ENCODE peak calls at places on chromosome 2, in nine cellular contexts. One of them, this sample, is unnamed.

GRCh38 chr2:235903803-235904637 is 264.2 kb downstream of the GBX2 start:
- DNase-seq in IMR-90: no peak
- DNase-seq in mucosa of descending colon: no peak
- DNase-seq in ovary: no peak
- DNase-seq in AG04450: no peak
- DNase-seq in spleen: no peak
- DNase-seq in psoas muscle: no peak
- DNase-seq in left lung: no peak
- DNase-seq in A549: no peak
- DNase-seq in this sample: no peak

GRCh38 chr2:6590442-6590841 is 275.3 kb downstream of the CMPK2 start:
- DNase-seq in left lung: no peak
- DNase-seq in ovary: no peak
- DNase-seq in spleen: no peak
- DNase-seq in mucosa of descending colon: no peak
- DNase-seq in A549: no peak
- DNase-seq in IMR-90: no peak
- DNase-seq in psoas muscle: no peak
- DNase-seq in AG04450: no peak
- DNase-seq in this sample: no peak

GRCh38 chr2:43539991-43540860 is 55.6 kb downstream of the THADA start:
- DNase-seq in AG04450: peak; percentile 72
- DNase-seq in psoas muscle: peak; percentile 66
- DNase-seq in mucosa of descending colon: no peak
- DNase-seq in A549: peak; percentile 22
- DNase-seq in IMR-90: peak; percentile 92
- DNase-seq in spleen: no peak
- DNase-seq in left lung: no peak
- DNase-seq in ovary: peak; percentile 39
- DNase-seq in this sample: peak; percentile 99

GRCh38 chr2:96536445-96537065 is at the start of gene ARID5A:
- DNase-seq in left lung: peak; percentile 98
- DNase-seq in mucosa of descending colon: peak; percentile 97
- DNase-seq in A549: peak; percentile 90
- DNase-seq in spleen: peak; percentile 99
- DNase-seq in AG04450: peak; percentile 53
- DNase-seq in psoas muscle: peak; percentile 95
- DNase-seq in IMR-90: peak; percentile 85
- DNase-seq in ovary: peak; percentile 92
- DNase-seq in this sample: peak; percentile 67

GRCh38 chr2:29238497-29238896 is 123.3 kb downstream of the CLIP4 start:
- DNase-seq in left lung: no peak
- DNase-seq in AG04450: no peak
- DNase-seq in A549: peak; percentile 84
- DNase-seq in mucosa of descending colon: no peak
- DNase-seq in spleen: peak; percentile 45
- DNase-seq in IMR-90: peak; percentile 17
- DNase-seq in psoas muscle: no peak
- DNase-seq in ovary: no peak
- DNase-seq in this sample: peak; percentile 28

GRCh38 chr2:109530712-109531111 is 83.1 kb downstream of the SEPTIN10 start:
- DNase-seq in spleen: peak; percentile 4
- DNase-seq in IMR-90: no peak
- DNase-seq in mucosa of descending colon: no peak
- DNase-seq in ovary: no peak
- DNase-seq in psoas muscle: no peak
- DNase-seq in left lung: no peak
- DNase-seq in AG04450: no peak
- DNase-seq in A549: no peak
- DNase-seq in this sample: no peak

GRCh38 chr2:20181761-20182160 is 43.2 kb downstream of the SDC1 start:
- DNase-seq in spleen: peak; percentile 43
- DNase-seq in IMR-90: no peak
- DNase-seq in ovary: no peak
- DNase-seq in psoas muscle: no peak
- DNase-seq in mucosa of descending colon: no peak
- DNase-seq in left lung: peak; percentile 38
- DNase-seq in AG04450: no peak
- DNase-seq in A549: no peak
- DNase-seq in this sample: no peak

GRCh38 chr2:20576598-20577115 is 74.2 kb downstream of the HS1BP3 start:
- DNase-seq in AG04450: no peak
- DNase-seq in psoas muscle: no peak
- DNase-seq in left lung: no peak
- DNase-seq in IMR-90: no peak
- DNase-seq in spleen: no peak
- DNase-seq in mucosa of descending colon: no peak
- DNase-seq in ovary: no peak
- DNase-seq in A549: no peak
- DNase-seq in this sample: no peak

GRCh38 chr2:153963247-153963646 is 91.5 kb downstream of the GALNT13 start:
- DNase-seq in psoas muscle: no peak
- DNase-seq in IMR-90: no peak
- DNase-seq in A549: no peak
- DNase-seq in spleen: no peak
- DNase-seq in AG04450: no peak
- DNase-seq in mucosa of descending colon: no peak
- DNase-seq in left lung: no peak
- DNase-seq in ovary: no peak
- DNase-seq in this sample: no peak

GRCh38 chr2:11121099-11121822 is 34.0 kb upstream of the SLC66A3 start:
- DNase-seq in ovary: no peak
- DNase-seq in AG04450: no peak
- DNase-seq in mucosa of descending colon: no peak
- DNase-seq in spleen: no peak
- DNase-seq in left lung: no peak
- DNase-seq in A549: no peak
- DNase-seq in IMR-90: peak; percentile 31
- DNase-seq in psoas muscle: no peak
- DNase-seq in this sample: peak; percentile 8

GRCh38 chr2:148813603-148814065 is 61.4 kb upstream of the KIF5C start:
- DNase-seq in psoas muscle: no peak
- DNase-seq in AG04450: no peak
- DNase-seq in IMR-90: no peak
- DNase-seq in A549: no peak
- DNase-seq in left lung: no peak
- DNase-seq in mucosa of descending colon: peak; percentile 50
- DNase-seq in spleen: peak; percentile 77
- DNase-seq in ovary: peak; percentile 18
- DNase-seq in this sample: no peak

GRCh38 chr2:176079851-176080539 is 3.8 kb downstream of the EVX2 start:
- DNase-seq in mucosa of descending colon: no peak
- DNase-seq in IMR-90: peak; percentile 30
- DNase-seq in psoas muscle: peak; percentile 45
- DNase-seq in spleen: no peak
- DNase-seq in A549: peak; percentile 82
- DNase-seq in left lung: peak; percentile 86
- DNase-seq in AG04450: no peak
- DNase-seq in ovary: no peak
- DNase-seq in this sample: no peak

GRCh38 chr2:42788478-42788793 is 3.9 kb downstream of the HAAO start:
- DNase-seq in A549: no peak
- DNase-seq in spleen: no peak
- DNase-seq in left lung: no peak
- DNase-seq in ovary: peak; percentile 12
- DNase-seq in IMR-90: no peak
- DNase-seq in psoas muscle: no peak
- DNase-seq in mucosa of descending colon: no peak
- DNase-seq in AG04450: no peak
- DNase-seq in this sample: no peak

GRCh38 chr2:70596739-70597138 is 43.1 kb upstream of the TGFA start:
- DNase-seq in ovary: no peak
- DNase-seq in spleen: no peak
- DNase-seq in IMR-90: no peak
- DNase-seq in psoas muscle: no peak
- DNase-seq in AG04450: no peak
- DNase-seq in mucosa of descending colon: no peak
- DNase-seq in left lung: no peak
- DNase-seq in A549: no peak
- DNase-seq in this sample: peak; percentile 76

GRCh38 chr2:39530423-39530866 is 93.4 kb upstream of the MAP4K3 start:
- DNase-seq in AG04450: no peak
- DNase-seq in ovary: no peak
- DNase-seq in A549: no peak
- DNase-seq in mucosa of descending colon: no peak
- DNase-seq in psoas muscle: no peak
- DNase-seq in IMR-90: peak; percentile 78
- DNase-seq in spleen: no peak
- DNase-seq in left lung: no peak
- DNase-seq in this sample: peak; percentile 47

GRCh38 chr2:154402138-154402714 is 296.3 kb upstream of the KCNJ3 start:
- DNase-seq in left lung: no peak
- DNase-seq in IMR-90: peak; percentile 0
- DNase-seq in ovary: no peak
- DNase-seq in psoas muscle: no peak
- DNase-seq in spleen: no peak
- DNase-seq in AG04450: no peak
- DNase-seq in A549: peak; percentile 8
- DNase-seq in mucosa of descending colon: no peak
- DNase-seq in this sample: peak; percentile 43

GRCh38 chr2:239249781-239250180 is 151.0 kb downstream of the HDAC4 start:
- DNase-seq in mucosa of descending colon: peak; percentile 79
- DNase-seq in A549: no peak
- DNase-seq in left lung: no peak
- DNase-seq in IMR-90: peak; percentile 93
- DNase-seq in AG04450: peak; percentile 76
- DNase-seq in psoas muscle: peak; percentile 81
- DNase-seq in ovary: peak; percentile 71
- DNase-seq in spleen: peak; percentile 87
- DNase-seq in this sample: no peak
- H3K4me3 ChIP-seq in mucosa of descending colon: no peak overlapping the region
- H3K4me3 ChIP-seq in A549: no peak overlapping the region
- H3K4me3 ChIP-seq in left lung: no peak overlapping the region
- H3K4me3 ChIP-seq in IMR-90: no peak overlapping the region
- H3K4me3 ChIP-seq in AG04450: no peak overlapping the region
- H3K4me3 ChIP-seq in psoas muscle: no peak overlapping the region
- H3K4me3 ChIP-seq in ovary: no peak overlapping the region
- H3K4me3 ChIP-seq in spleen: no peak overlapping the region
- H3K4me3 ChIP-seq in this sample: no peak overlapping the region

GRCh38 chr2:134245340-134245984 is 8.4 kb upstream of the MGAT5 start:
- DNase-seq in A549: peak; percentile 12
- DNase-seq in spleen: peak; percentile 87
- DNase-seq in mucosa of descending colon: no peak
- DNase-seq in AG04450: no peak
- DNase-seq in left lung: no peak
- DNase-seq in ovary: peak; percentile 62
- DNase-seq in psoas muscle: peak; percentile 69
- DNase-seq in IMR-90: peak; percentile 71
- DNase-seq in this sample: peak; percentile 44
- H3K4me3 ChIP-seq in A549: no peak overlapping the region
- H3K4me3 ChIP-seq in spleen: no peak overlapping the region
- H3K4me3 ChIP-seq in mucosa of descending colon: no peak overlapping the region
- H3K4me3 ChIP-seq in AG04450: no peak overlapping the region
- H3K4me3 ChIP-seq in left lung: no peak overlapping the region
- H3K4me3 ChIP-seq in ovary: no peak overlapping the region
- H3K4me3 ChIP-seq in psoas muscle: no peak overlapping the region
- H3K4me3 ChIP-seq in IMR-90: no peak overlapping the region
- H3K4me3 ChIP-seq in this sample: no peak overlapping the region

GRCh38 chr2:238163494-238164198 is 4.9 kb downstream of the ERFE start:
- DNase-seq in IMR-90: no peak
- DNase-seq in mucosa of descending colon: peak; percentile 46
- DNase-seq in AG04450: no peak
- DNase-seq in A549: no peak
- DNase-seq in spleen: peak; percentile 69
- DNase-seq in ovary: no peak
- DNase-seq in psoas muscle: peak; percentile 23
- DNase-seq in left lung: peak; percentile 76
- DNase-seq in this sample: no peak
- H3K4me3 ChIP-seq in IMR-90: no peak overlapping the region
- H3K4me3 ChIP-seq in mucosa of descending colon: no peak overlapping the region
- H3K4me3 ChIP-seq in AG04450: peak overlapping the region; percentile 27
- H3K4me3 ChIP-seq in A549: no peak overlapping the region
- H3K4me3 ChIP-seq in spleen: no peak overlapping the region
- H3K4me3 ChIP-seq in ovary: no peak overlapping the region
- H3K4me3 ChIP-seq in psoas muscle: no peak overlapping the region
- H3K4me3 ChIP-seq in left lung: no peak overlapping the region
- H3K4me3 ChIP-seq in this sample: peak overlapping the region; percentile 32

DNA sequence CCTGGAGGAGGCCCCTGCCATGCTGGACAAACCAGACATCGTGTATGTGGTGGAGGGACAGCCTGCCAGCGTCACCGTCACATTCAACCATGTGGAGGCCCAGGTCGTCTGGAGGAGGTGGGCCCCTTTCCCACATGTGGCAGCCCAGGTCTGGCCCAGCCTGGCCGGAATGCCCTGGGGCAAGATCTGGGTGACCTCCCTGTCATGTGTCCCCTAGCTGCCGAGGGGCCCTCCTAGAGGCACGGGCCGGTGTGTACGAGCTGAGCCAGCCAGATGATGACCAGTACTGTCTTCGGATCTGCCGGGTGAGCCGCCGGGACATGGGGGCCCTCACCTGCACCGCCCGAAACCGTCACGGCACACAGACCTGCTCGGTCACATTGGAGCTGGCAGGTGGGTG is 25.2 kb upstream of the GMPPA start:
- DNase-seq in mucosa of descending colon: peak; percentile 38
- DNase-seq in A549: no peak
- DNase-seq in psoas muscle: no peak
- DNase-seq in IMR-90: no peak
- DNase-seq in ovary: no peak
- DNase-seq in AG04450: no peak
- DNase-seq in left lung: peak; percentile 77
- DNase-seq in spleen: no peak
- DNase-seq in this sample: no peak
- H3K4me3 ChIP-seq in mucosa of descending colon: no peak overlapping the region
- H3K4me3 ChIP-seq in A549: no peak overlapping the region
- H3K4me3 ChIP-seq in psoas muscle: no peak overlapping the region
- H3K4me3 ChIP-seq in IMR-90: no peak overlapping the region
- H3K4me3 ChIP-seq in ovary: no peak overlapping the region
- H3K4me3 ChIP-seq in AG04450: no peak overlapping the region
- H3K4me3 ChIP-seq in left lung: no peak overlapping the region
- H3K4me3 ChIP-seq in spleen: no peak overlapping the region
- H3K4me3 ChIP-seq in this sample: no peak overlapping the region

GRCh38 chr2:27494284-27494943 is 586 bp downstream of the FNDC4 start:
- DNase-seq in spleen: peak; percentile 77
- DNase-seq in IMR-90: peak; percentile 20
- DNase-seq in AG04450: no peak
- DNase-seq in psoas muscle: peak; percentile 75
- DNase-seq in left lung: peak; percentile 77
- DNase-seq in mucosa of descending colon: no peak
- DNase-seq in A549: no peak
- DNase-seq in ovary: peak; percentile 79
- DNase-seq in this sample: no peak
- H3K4me3 ChIP-seq in spleen: peak overlapping the region; percentile 30
- H3K4me3 ChIP-seq in IMR-90: peak overlapping the region; percentile 94
- H3K4me3 ChIP-seq in AG04450: peak overlapping the region; percentile 73
- H3K4me3 ChIP-seq in psoas muscle: peak overlapping the region; percentile 70
- H3K4me3 ChIP-seq in left lung: peak overlapping the region; percentile 43
- H3K4me3 ChIP-seq in mucosa of descending colon: no peak overlapping the region
- H3K4me3 ChIP-seq in A549: peak overlapping the region; percentile 74
- H3K4me3 ChIP-seq in ovary: peak overlapping the region; percentile 58
- H3K4me3 ChIP-seq in this sample: peak overlapping the region; percentile 55

GRCh38 chr2:68248361-68248760 is 4.0 kb downstream of the PPP3R1 start:
- DNase-seq in AG04450: no peak
- DNase-seq in spleen: no peak
- DNase-seq in ovary: no peak
- DNase-seq in psoas muscle: no peak
- DNase-seq in A549: no peak
- DNase-seq in mucosa of descending colon: no peak
- DNase-seq in IMR-90: no peak
- DNase-seq in left lung: no peak
- DNase-seq in this sample: no peak
- H3K4me3 ChIP-seq in AG04450: no peak overlapping the region
- H3K4me3 ChIP-seq in spleen: no peak overlapping the region
- H3K4me3 ChIP-seq in ovary: no peak overlapping the region
- H3K4me3 ChIP-seq in psoas muscle: peak overlapping the region; percentile 91
- H3K4me3 ChIP-seq in A549: no peak overlapping the region
- H3K4me3 ChIP-seq in mucosa of descending colon: no peak overlapping the region
- H3K4me3 ChIP-seq in IMR-90: no peak overlapping the region
- H3K4me3 ChIP-seq in left lung: no peak overlapping the region
- H3K4me3 ChIP-seq in this sample: no peak overlapping the region